ENCODE peak calls at places on chromosomes 3 and 15, in eight cellular contexts. B is A673; S is body of pancreas; M is tibial artery; O is hepatocyte; R is cardiac muscle cell; U is CD8-positive, alpha-beta T cell; P is HCT116. F is an unnamed sample.
A peak's percentile ranks its signal among the peaks of the same experiment; 100 is the strongest.

GRCh38 chr15:28977377-28978010 is 91.7 kb downstream of the APBA2 start:
- DNase-seq in B (peak; percentile 46), S (no peak), M (no peak), O (peak; percentile 83), R (peak; percentile 94), U (no peak), P (peak; percentile 73), F (no peak)

GRCh38 chr15:71997691-71998090 is 120.3 kb downstream of the MYO9A start:
- DNase-seq in B (peak; percentile 59), S (no peak), M (no peak), O (no peak), R (peak; percentile 25), U (no peak), P (no peak), F (no peak)

GRCh38 chr15:101063891-101064794 is 145.0 kb downstream of the LRRK1 start:
- DNase-seq in B (no peak), S (peak; percentile 41), M (no peak), O (no peak), R (peak; percentile 71), U (no peak), P (no peak), F (no peak)

GRCh38 chr3:65174713-65175112 is 486.9 kb upstream of the ADAMTS9 start:
- DNase-seq in B (no peak), S (no peak), M (no peak), O (no peak), R (no peak), U (no peak), P (no peak), F (no peak)

GRCh38 chr15:55518641-55519040 is 10.6 kb upstream of the DNAAF4 start:
- DNase-seq in B (no peak), S (no peak), M (no peak), O (no peak), R (no peak), U (no peak), P (no peak), F (no peak)

GRCh38 chr3:71429610-71429988 is 153.9 kb downstream of the FOXP1 start:
- DNase-seq in B (no peak), S (no peak), M (no peak), O (no peak), R (no peak), U (no peak), P (no peak), F (no peak)

GRCh38 chr3:30437172-30437571 is 169.2 kb upstream of the TGFBR2 start:
- DNase-seq in B (peak; percentile 90), S (no peak), M (peak; percentile 73), O (no peak), R (peak; percentile 91), U (no peak), P (no peak), F (peak; percentile 5)

GRCh38 chr3:10743366-10744097 is 72.5 kb upstream of the SLC6A11 start:
- DNase-seq in B (no peak), S (no peak), M (no peak), O (no peak), R (no peak), U (no peak), P (no peak), F (no peak)

GRCh38 chr15:81027200-81027599 is 26.5 kb downstream of the TLNRD1 start:
- DNase-seq in B (no peak), S (no peak), M (no peak), O (no peak), R (no peak), U (no peak), P (no peak), F (no peak)

GRCh38 chr3:170062769-170063168 is 25.0 kb downstream of the GPR160 start:
- DNase-seq in B (no peak), S (no peak), M (no peak), O (no peak), R (no peak), U (no peak), P (no peak), F (no peak)

GRCh38 chr15:89426500-89426899 is 69.9 kb downstream of the RHCG start:
- DNase-seq in B (no peak), S (no peak), M (no peak), O (no peak), R (no peak), U (no peak), P (no peak), F (no peak)

GRCh38 chr3:133114198-133114597 is 76.0 kb downstream of the TMEM108 start:
- DNase-seq in B (no peak), S (no peak), M (no peak), O (no peak), R (no peak), U (no peak), P (no peak), F (no peak)

GRCh38 chr3:10248984-10249748 is 907 bp downstream of the TATDN2 start:
- DNase-seq in B (peak; percentile 51), S (peak; percentile 16), M (no peak), O (peak; percentile 52), R (no peak), U (peak; percentile 53), P (no peak), F (no peak)

GRCh38 chr3:166177130-166177529 is 339.9 kb upstream of the BCHE start:
- DNase-seq in B (no peak), S (no peak), M (no peak), O (no peak), R (no peak), U (no peak), P (no peak), F (no peak)

GRCh38 chr15:66995257-66995656 is 70.1 kb upstream of the SMAD3 start:
- DNase-seq in B (no peak), S (no peak), M (no peak), O (no peak), R (no peak), U (no peak), P (no peak), F (no peak)

GRCh38 chr3:126621627-126622345 is 33.1 kb downstream of the TXNRD3 start:
- DNase-seq in B (peak; percentile 80), S (no peak), M (no peak), O (no peak), R (peak; percentile 50), U (no peak), P (no peak), F (no peak)
- H3K27ac ChIP-seq in B (no peak overlapping the region), S (no peak overlapping the region), M (no peak overlapping the region), O (no peak overlapping the region), R (no peak overlapping the region), U (no peak overlapping the region), P (no peak overlapping the region), F (no peak overlapping the region)

DNA sequence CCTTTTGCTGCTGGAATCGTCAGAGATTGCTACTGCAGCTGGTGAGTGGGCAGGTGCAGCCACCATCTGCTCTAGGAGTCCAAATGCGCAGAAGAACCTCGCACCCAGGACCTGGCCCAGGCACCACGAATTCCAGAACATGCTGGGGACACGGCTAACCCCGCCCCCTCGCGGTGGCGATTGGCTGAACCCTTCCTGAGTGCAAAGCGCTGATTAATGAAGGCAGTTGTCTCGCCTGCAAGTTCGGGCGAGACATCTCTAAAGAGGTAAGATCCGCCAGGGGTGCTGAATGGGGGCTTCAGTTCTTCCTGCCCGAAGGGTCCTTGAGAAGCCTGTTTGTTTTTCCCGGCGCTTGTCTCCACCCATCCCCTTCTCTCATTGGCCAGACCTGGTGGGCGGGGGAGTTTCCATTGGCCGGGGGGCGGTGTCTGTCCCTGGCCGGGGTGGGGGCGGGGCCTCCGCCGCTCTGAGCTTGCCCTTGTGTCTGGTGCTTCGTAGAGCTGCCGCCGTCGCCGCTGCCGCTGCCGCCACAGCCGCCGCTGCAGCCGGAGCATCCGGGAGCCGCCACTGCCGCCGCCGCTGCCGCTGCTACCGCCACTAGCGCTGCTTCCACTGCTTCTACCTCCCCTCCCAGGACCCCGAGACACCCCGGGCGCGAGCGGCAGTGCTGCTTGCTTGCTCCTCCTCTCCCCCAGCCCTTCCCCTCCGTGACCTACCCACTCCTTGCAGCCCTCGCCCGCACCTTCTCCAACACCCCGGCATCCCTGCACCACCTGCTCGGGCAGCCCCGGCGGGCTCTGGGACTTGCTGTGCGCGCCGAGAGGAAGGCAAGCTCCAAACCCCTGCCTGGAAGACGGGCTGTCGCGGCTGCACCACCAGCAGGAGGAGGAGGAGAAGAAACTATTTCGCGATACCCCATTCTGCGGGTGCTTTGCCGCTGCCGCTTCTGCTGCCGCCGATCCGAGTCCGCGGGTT is at the start of gene CADM2:
- DNase-seq in B (peak; percentile 94), S (peak; percentile 90), M (peak; percentile 90), O (peak; percentile 95), R (peak; percentile 80), U (peak; percentile 57), P (no peak), F (peak; percentile 65)
- TF ChIP-seq CTCF in B (no peak), S (no peak), M (no peak), O (peak; percentile 44), R (no peak), U (no peak), P (no peak), F (peak; percentile 10)

GRCh38 chr3:128493221-128494151 is 485 bp upstream of the GATA2 start:
- DNase-seq in B (peak; percentile 24), S (no peak), M (peak; percentile 18), O (no peak), R (no peak), U (no peak), P (no peak), F (no peak)
- H3K4me1 ChIP-seq in B (peaks cover 15% of the 10 kb centered on the region), S (peaks cover 68% of the 10 kb centered on the region), M (peaks cover 63% of the 10 kb centered on the region), O (peaks cover 26% of the 10 kb centered on the region), R (peaks cover 32% of the 10 kb centered on the region), U (peaks cover 50% of the 10 kb centered on the region), P (peaks cover 12% of the 10 kb centered on the region), F (peaks cover 31% of the 10 kb centered on the region)

GRCh38 chr3:47854267-47854666 is 51.3 kb downstream of the DHX30 start:
- DNase-seq in B (no peak), S (no peak), M (no peak), O (no peak), R (no peak), U (no peak), P (no peak), F (no peak)

GRCh38 chr3:47852604-47853397 is 49.9 kb downstream of the DHX30 start:
- DNase-seq in B (no peak), S (no peak), M (no peak), O (no peak), R (no peak), U (no peak), P (no peak), F (no peak)

GRCh38 chr3:47850062-47850802 is 47.3 kb downstream of the DHX30 start:
- DNase-seq in B (no peak), S (no peak), M (no peak), O (peak; percentile 48), R (peak; percentile 48), U (no peak), P (no peak), F (no peak)

GRCh38 chr3:47850803-47851417 is 48.0 kb downstream of the DHX30 start:
- DNase-seq in B (no peak), S (no peak), M (no peak), O (no peak), R (no peak), U (no peak), P (no peak), F (no peak)

DNA sequence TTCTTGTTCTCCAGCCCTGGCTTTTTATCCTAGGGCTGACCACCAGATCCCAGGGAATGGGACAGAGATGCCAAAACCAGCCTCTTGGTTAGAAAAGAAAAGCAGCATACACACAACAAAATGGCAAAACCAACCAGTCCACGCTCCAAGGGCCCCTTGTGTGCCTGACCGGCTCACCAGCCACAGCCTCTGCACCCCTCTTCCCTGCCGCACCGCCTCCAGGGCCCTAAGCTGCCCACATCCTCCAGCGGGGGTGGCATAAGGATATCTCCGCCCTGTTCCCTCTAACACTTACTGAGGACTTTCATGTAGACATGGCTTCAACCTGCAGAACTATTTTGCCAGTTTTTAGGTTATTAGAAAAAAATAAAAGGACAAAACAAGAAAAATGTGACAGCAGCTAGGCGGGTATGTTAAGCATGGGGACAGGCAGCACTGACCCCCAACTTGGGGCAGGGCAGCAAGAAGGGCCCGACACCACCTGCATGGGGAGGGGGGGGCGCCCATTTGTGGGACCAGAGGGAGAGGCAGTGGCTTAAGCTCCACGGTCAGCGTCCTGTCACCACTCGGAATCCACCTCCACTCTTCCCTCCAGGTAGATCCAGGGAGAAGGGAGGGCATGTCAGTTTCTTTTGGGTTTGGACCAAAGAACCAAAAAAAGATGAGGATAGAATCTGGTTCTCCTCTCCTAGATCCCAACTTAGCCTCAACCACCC is 49.1 kb downstream of the DHX30 start:
- DNase-seq in B (no peak), S (no peak), M (no peak), O (no peak), R (no peak), U (no peak), P (no peak), F (no peak)
- H3K27ac ChIP-seq in B (no peak overlapping the region), S (no peak overlapping the region), M (no peak overlapping the region), O (no peak overlapping the region), R (peak overlapping the region; percentile 75), U (no peak overlapping the region), P (no peak overlapping the region), F (no peak overlapping the region)